ENCODE peak calls at places on chromosomes 2 and 18, in six cellular contexts. J is psoas muscle; F is epithelial cell of prostate; O is CD8-positive, alpha-beta T cell; M is endothelial cell of umbilical vein; G is K562. E is an unnamed sample.

GRCh38 chr18:46393230-46393629 is 263.8 kb downstream of the LOXHD1 start:
- DNase-seq in F (no peak), M (no peak), G (peak; percentile 42), O (no peak), J (no peak), E (no peak)

GRCh38 chr2:101251844-101252407 is 760 bp upstream of the CNOT11 start:
- DNase-seq in G (peak; percentile 31), J (no peak), O (peak; percentile 13), M (no peak), F (no peak), E (no peak)

GRCh38 chr2:143852748-143853147 is 667.2 kb downstream of the ZEB2 start:
- DNase-seq in O (no peak), M (no peak), F (no peak), J (peak; percentile 43), G (peak; percentile 23), E (no peak)

GRCh38 chr2:48651127-48651526 is 33.5 kb downstream of the GTF2A1L start:
- DNase-seq in F (no peak), G (no peak), J (no peak), M (peak; percentile 47), O (no peak), E (no peak)

GRCh38 chr2:239158641-239159475 is 242.0 kb downstream of the HDAC4 start:
- DNase-seq in G (peak; percentile 48), F (no peak), M (no peak), J (peak; percentile 56), O (no peak), E (no peak)

GRCh38 chr2:177314722-177315264 is 50.3 kb upstream of the NFE2L2 start:
- DNase-seq in F (no peak), J (no peak), M (no peak), G (no peak), O (no peak), E (no peak)

GRCh38 chr18:13300029-13300428 is 81.5 kb downstream of the LDLRAD4 start:
- DNase-seq in M (no peak), G (no peak), F (no peak), O (no peak), J (no peak), E (no peak)

GRCh38 chr2:8575011-8575750 is 106.7 kb upstream of the ID2 start:
- DNase-seq in J (no peak), F (no peak), M (no peak), G (no peak), O (peak; percentile 52), E (no peak)

GRCh38 chr2:171206422-171207115 is 45.9 kb upstream of the TLK1 start:
- DNase-seq in G (no peak), F (no peak), J (no peak), M (no peak), O (no peak), E (no peak)

GRCh38 chr2:171214093-171214492 is 53.4 kb upstream of the TLK1 start:
- DNase-seq in F (no peak), J (no peak), M (no peak), O (no peak), G (peak; percentile 39), E (no peak)

GRCh38 chr2:171208648-171209047 is 48.0 kb upstream of the TLK1 start:
- DNase-seq in O (no peak), M (peak; percentile 9), F (no peak), G (no peak), J (no peak), E (no peak)

GRCh38 chr2:171210216-171210863 is 49.6 kb upstream of the TLK1 start:
- DNase-seq in G (no peak), M (no peak), J (no peak), F (no peak), O (no peak), E (no peak)

DNA sequence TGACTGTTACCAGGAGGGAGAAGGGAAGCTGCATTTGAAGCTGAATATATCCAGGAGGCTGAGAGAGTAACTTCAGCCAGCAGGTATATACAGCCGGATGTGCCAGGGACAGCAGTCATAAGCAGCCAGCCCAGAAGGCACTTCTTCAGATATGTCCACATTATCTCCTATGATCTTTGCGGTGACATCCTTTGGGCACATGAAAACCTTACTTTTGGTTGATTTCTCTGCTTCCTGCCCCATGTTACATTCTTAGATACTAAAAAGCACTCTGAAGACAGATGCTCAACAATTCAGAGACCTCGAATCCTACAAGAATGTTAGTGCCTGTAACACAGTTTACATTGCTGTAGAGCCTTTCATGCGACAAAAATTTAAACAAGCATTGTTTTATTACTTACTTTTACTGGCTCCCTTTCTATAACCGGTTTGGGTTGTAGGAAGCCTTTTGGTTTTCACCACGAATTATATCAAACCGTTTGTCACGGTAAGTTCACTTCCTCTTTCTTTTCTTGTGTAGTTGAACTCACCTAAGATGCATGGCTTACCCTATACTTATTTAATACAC is 50.3 kb upstream of the TLK1 start:
- DNase-seq in O (peak; percentile 17), M (no peak), G (no peak), F (no peak), J (no peak), E (no peak)
- H3K27ac ChIP-seq in O (peak overlapping the region; percentile 13), M (no peak overlapping the region), G (peak overlapping the region; percentile 14), F (no peak overlapping the region), J (no peak overlapping the region), E (no peak overlapping the region)

GRCh38 chr2:1602359-1603010 is 141.8 kb downstream of the PXDN start:
- DNase-seq in O (no peak), F (no peak), G (no peak), J (no peak), M (no peak), E (no peak)
- H3K27ac ChIP-seq in O (no peak overlapping the region), F (no peak overlapping the region), G (no peak overlapping the region), J (no peak overlapping the region), M (no peak overlapping the region), E (no peak overlapping the region)

GRCh38 chr2:74887445-74887951 is 53.6 kb downstream of the HK2 start:
- DNase-seq in O (no peak), F (peak; percentile 82), J (no peak), G (no peak), M (no peak), E (no peak)
- H3K27ac ChIP-seq in O (no peak overlapping the region), F (peak overlapping the region; percentile 88), J (no peak overlapping the region), G (no peak overlapping the region), M (no peak overlapping the region), E (no peak overlapping the region)

GRCh38 chr2:1676091-1676912 is 68.0 kb downstream of the PXDN start:
- DNase-seq in G (no peak), F (no peak), M (no peak), O (no peak), J (no peak), E (no peak)
- H3K27ac ChIP-seq in G (no peak overlapping the region), F (peak overlapping the region; percentile 44), M (no peak overlapping the region), O (no peak overlapping the region), J (no peak overlapping the region), E (peak overlapping the region; percentile 63)

GRCh38 chr2:2547911-2548310 is 216.8 kb upstream of the MYT1L start:
- DNase-seq in M (no peak), J (no peak), O (no peak), F (no peak), G (no peak), E (no peak)
- H3K27ac ChIP-seq in M (no peak overlapping the region), J (no peak overlapping the region), O (no peak overlapping the region), F (no peak overlapping the region), G (no peak overlapping the region), E (no peak overlapping the region)

GRCh38 chr2:119679526-119679837 is 481 bp downstream of the TMEM177 start:
- DNase-seq in M (no peak), G (no peak), O (no peak), F (no peak), J (no peak), E (no peak)

GRCh38 chr2:119678021-119678656 is 862 bp upstream of the TMEM177 start:
- DNase-seq in F (no peak), O (no peak), M (no peak), G (no peak), J (no peak), E (no peak)

GRCh38 chr2:119681196-119681867 is 2.3 kb downstream of the TMEM177 start:
- DNase-seq in J (no peak), M (no peak), O (no peak), F (no peak), G (no peak), E (no peak)

GRCh38 chr2:119680457-119681195 is 1.6 kb downstream of the TMEM177 start:
- DNase-seq in J (no peak), G (no peak), O (no peak), F (no peak), M (no peak), E (no peak)

GRCh38 chr2:119679846-119680245 is 845 bp downstream of the TMEM177 start:
- DNase-seq in G (peak; percentile 14), M (no peak), O (no peak), F (no peak), J (no peak), E (no peak)
- H3K27ac ChIP-seq in G (no peak overlapping the region), M (no peak overlapping the region), O (peak overlapping the region; percentile 59), F (no peak overlapping the region), J (no peak overlapping the region), E (no peak overlapping the region)

DNA sequence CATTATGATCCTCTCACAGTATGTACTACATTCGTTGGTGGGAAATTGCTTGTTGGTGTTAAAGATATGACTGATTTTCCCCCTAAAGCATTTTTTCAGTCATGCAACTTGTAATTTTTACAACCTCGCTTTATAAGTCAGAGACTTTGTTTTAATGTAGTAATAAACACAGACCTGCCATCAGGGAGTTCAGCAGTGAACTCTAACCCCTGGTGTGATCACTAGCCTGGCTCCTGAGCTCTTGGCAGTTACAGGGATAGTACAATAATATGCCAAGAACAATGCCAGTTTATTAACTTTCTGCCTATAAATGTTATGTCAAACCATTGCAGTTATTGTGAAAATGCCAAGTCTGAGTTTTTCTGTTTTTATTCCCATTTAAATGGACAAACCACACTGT is 93.8 kb downstream of the EDAR start:
- DNase-seq in M (no peak), F (no peak), J (no peak), O (no peak), G (no peak), E (no peak)
- H3K27ac ChIP-seq in M (no peak overlapping the region), F (no peak overlapping the region), J (no peak overlapping the region), O (no peak overlapping the region), G (no peak overlapping the region), E (no peak overlapping the region)

GRCh38 chr2:79512442-79513401 is at the start of gene CTNNA2:
- DNase-seq in O (no peak), F (no peak), J (no peak), M (no peak), G (peak; percentile 80), E (no peak)
- H3K27ac ChIP-seq in O (no peak within 1 kb of the TSS), F (no peak within 1 kb of the TSS), J (no peak within 1 kb of the TSS), M (no peak within 1 kb of the TSS), G (no peak within 1 kb of the TSS), E (no peak within 1 kb of the TSS)

DNA sequence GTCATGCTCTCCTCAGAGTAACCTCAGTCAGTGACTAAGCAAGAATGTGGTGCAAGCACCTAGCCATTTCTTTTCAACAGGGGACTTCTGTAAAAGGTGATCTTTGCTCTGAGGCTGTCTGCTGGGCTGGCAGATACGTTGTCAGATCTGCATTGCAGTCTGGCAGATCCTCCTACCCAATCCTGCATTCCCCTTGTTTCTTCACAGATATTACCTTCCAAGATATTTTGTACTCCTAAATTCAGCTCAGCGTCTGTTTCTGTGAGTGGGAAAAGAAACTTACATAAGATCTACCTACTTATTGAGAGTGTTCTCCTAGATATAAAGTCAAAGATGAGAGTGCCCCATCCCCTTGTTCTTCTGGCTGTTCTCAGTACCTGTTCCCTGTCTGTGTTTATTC is 419.4 kb downstream of the SPAG16 start:
- DNase-seq in M (no peak), J (no peak), G (no peak), F (no peak), O (no peak), E (no peak)
- H3K27ac ChIP-seq in M (no peak overlapping the region), J (no peak overlapping the region), G (no peak overlapping the region), F (no peak overlapping the region), O (no peak overlapping the region), E (no peak overlapping the region)

E was measured in thoracic aorta.